ENCODE peak calls at places on chromosomes 3 and 15, in six cellular contexts. M, H, F, L, E and B are unnamed samples. For H3K36me3, the result is how much of the 10 kb centered on the place peaks cover.

GRCh38 chr3:38649500-38650247 is at the start of gene SCN5A:
- DNase-seq in M (no peak), H (no peak), F (peak), L (peak), E (no peak), B (peak)

GRCh38 chr3:46663611-46664135 is 29.8 kb downstream of the ALS2CL start:
- DNase-seq in M (no peak), H (no peak), F (no peak), L (peak), E (peak), B (no peak)

GRCh38 chr3:171044384-171044783 is 17.9 kb upstream of the SLC2A2 start:
- DNase-seq in M (no peak), H (no peak), F (no peak), L (no peak), E (no peak), B (no peak)

GRCh38 chr3:106485202-106485601 is 616.4 kb upstream of the CBLB start:
- DNase-seq in M (no peak), H (no peak), F (no peak), L (no peak), E (no peak), B (no peak)

GRCh38 chr15:78000089-78000926 is 77.2 kb downstream of the TBC1D2B start:
- DNase-seq in M (peak), H (peak), F (peak), L (peak), E (peak), B (peak)

GRCh38 chr15:77181305-77182074 is 110.6 kb upstream of the TSPAN3 start:
- DNase-seq in M (no peak), H (no peak), F (no peak), L (no peak), E (no peak), B (no peak)

GRCh38 chr3:118573922-118574321 is 460.7 kb downstream of the IGSF11 start:
- DNase-seq in M (no peak), H (no peak), F (no peak), L (no peak), E (no peak), B (no peak)

GRCh38 chr3:177538743-177539730 is 341.8 kb upstream of the TBL1XR1 start:
- DNase-seq in M (no peak), H (no peak), F (no peak), L (no peak), E (no peak), B (no peak)

GRCh38 chr15:26561994-26562730 is 210.7 kb downstream of the GABRB3 start:
- DNase-seq in M (no peak), H (no peak), F (no peak), L (no peak), E (no peak), B (no peak)

GRCh38 chr15:22950211-22950990 is 29.8 kb downstream of the CYFIP1 start:
- DNase-seq in M (no peak), H (no peak), F (no peak), L (no peak), E (no peak), B (no peak)

GRCh38 chr15:27095809-27096580 is 125.0 kb downstream of the GABRG3 start:
- DNase-seq in M (no peak), H (no peak), F (no peak), L (no peak), E (peak), B (no peak)

GRCh38 chr3:170815340-170815739 is 54.7 kb downstream of the RPL22L1 start:
- DNase-seq in M (peak), H (no peak), F (no peak), L (no peak), E (no peak), B (peak)

GRCh38 chr15:25250906-25251622 is 187.8 kb downstream of the UBE3A start:
- DNase-seq in M (no peak), H (no peak), F (peak), L (peak), E (no peak), B (no peak)

GRCh38 chr15:72155021-72155621 is 36.9 kb downstream of the SENP8 start:
- DNase-seq in M (no peak), H (no peak), F (peak), L (peak), E (peak), B (peak)

GRCh38 chr3:28840976-28841376 is 439.9 kb upstream of the RBMS3 start:
- DNase-seq in M (no peak), H (no peak), F (no peak), L (no peak), E (peak), B (no peak)

GRCh38 chr3:117873236-117873635 is 1161.4 kb downstream of the IGSF11 start:
- DNase-seq in M (no peak), H (no peak), F (no peak), L (no peak), E (no peak), B (no peak)

GRCh38 chr15:59366368-59367021 is 6.2 kb downstream of the MYO1E start:
- DNase-seq in M (no peak), H (no peak), F (no peak), L (no peak), E (no peak), B (no peak)

GRCh38 chr3:64892664-64893309 is 205.0 kb upstream of the ADAMTS9 start:
- DNase-seq in M (no peak), H (no peak), F (no peak), L (no peak), E (no peak), B (no peak)

GRCh38 chr15:95247068-95247984 is 1016.0 kb downstream of the MCTP2 start:
- DNase-seq in M (peak), H (no peak), F (no peak), L (no peak), E (peak), B (no peak)

GRCh38 chr3:47803478-47804025 is 614 bp downstream of the DHX30 start:
- DNase-seq in M (no peak), H (no peak), F (no peak), L (no peak), E (no peak), B (no peak)

GRCh38 chr15:68353418-68354145 is 76.0 kb downstream of the FEM1B start:
- DNase-seq in M (no peak), H (no peak), F (no peak), L (no peak), E (peak), B (no peak)

GRCh38 chr3:180804871-180805430 is 107.5 kb upstream of the FXR1 start:
- DNase-seq in M (peak), H (no peak), F (no peak), L (no peak), E (peak), B (no peak)

GRCh38 chr3:110738531-110738930 is 333.1 kb upstream of the NECTIN3 start:
- DNase-seq in M (peak), H (no peak), F (no peak), L (no peak), E (peak), B (no peak)

GRCh38 chr3:150274372-150274771 is 133.7 kb upstream of the TSC22D2 start:
- DNase-seq in M (no peak), H (no peak), F (no peak), L (no peak), E (no peak), B (no peak)

GRCh38 chr3:88003115-88003755 is 55.6 kb downstream of the CGGBP1 start:
- DNase-seq in M (peak), H (no peak), F (no peak), L (no peak), E (peak), B (no peak)

GRCh38 chr3:162007722-162008121 is 511.1 kb downstream of the OTOL1 start:
- DNase-seq in M (no peak), H (no peak), F (no peak), L (no peak), E (no peak), B (no peak)

GRCh38 chr3:45988804-45989203 is 6.8 kb downstream of the FYCO1 start:
- DNase-seq in M (peak), H (no peak), F (no peak), L (no peak), E (peak), B (no peak)

GRCh38 chr3:105806361-105806760 is 62.5 kb downstream of the CBLB start:
- DNase-seq in M (no peak), H (no peak), F (no peak), L (no peak), E (peak), B (no peak)

GRCh38 chr15:74625693-74626092 is 10.1 kb downstream of the CLK3 start:
- DNase-seq in M (no peak), H (no peak), F (no peak), L (peak), E (no peak), B (no peak)

GRCh38 chr15:74622758-74623157 is 7.1 kb downstream of the CLK3 start:
- DNase-seq in M (no peak), H (no peak), F (no peak), L (no peak), E (no peak), B (no peak)

GRCh38 chr15:74626336-74626735 is 10.7 kb downstream of the CLK3 start:
- DNase-seq in M (no peak), H (no peak), F (no peak), L (peak), E (no peak), B (no peak)

GRCh38 chr15:74621936-74622335 is 6.3 kb downstream of the CLK3 start:
- DNase-seq in M (no peak), H (no peak), F (no peak), L (peak), E (no peak), B (no peak)

DNA sequence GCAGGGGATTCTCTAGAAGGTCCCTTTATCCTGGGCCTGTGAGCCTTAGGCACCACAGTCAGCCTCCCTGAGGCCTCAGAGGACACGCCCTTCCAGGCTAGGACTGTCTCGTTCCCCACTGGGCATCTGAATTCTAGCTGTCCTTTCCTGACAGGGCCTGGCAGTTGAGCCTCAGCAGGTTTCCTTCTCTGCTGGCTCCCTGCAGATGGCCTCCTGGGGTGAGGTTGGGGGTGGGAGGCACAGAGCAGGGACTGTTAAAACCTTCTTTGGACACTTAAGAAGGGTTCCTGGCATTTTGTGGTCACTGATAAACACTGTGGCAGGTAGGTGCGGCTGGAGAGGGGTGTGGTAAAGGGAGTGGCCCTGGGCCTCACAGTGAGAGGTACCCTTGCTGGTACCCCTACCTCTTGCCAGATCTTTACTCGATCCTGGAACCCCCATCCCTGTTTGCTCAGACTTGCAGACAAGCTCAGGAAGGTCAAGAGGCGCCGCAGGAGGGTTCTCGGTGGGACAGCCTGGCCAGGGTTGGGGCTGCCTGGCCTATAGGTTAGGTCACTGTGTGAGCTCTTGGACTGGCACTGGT is 8.5 kb downstream of the CLK3 start:
- DNase-seq in M (no peak), H (no peak), F (no peak), L (peak), E (no peak), B (peak)
- H3K36me3 ChIP-seq in M (half or more), H (half or more), F (half or more), L (half or more), E (half or more), B (half or more)

GRCh38 chr3:43776101-43776500 is 85.4 kb downstream of the ABHD5 start:
- DNase-seq in M (no peak), H (no peak), F (no peak), L (no peak), E (no peak), B (no peak)

GRCh38 chr3:43774799-43775198 is 84.1 kb downstream of the ABHD5 start:
- DNase-seq in M (no peak), H (no peak), F (no peak), L (no peak), E (no peak), B (no peak)

GRCh38 chr3:43769471-43770425 is 79.0 kb downstream of the ABHD5 start:
- DNase-seq in M (peak), H (peak), F (peak), L (peak), E (peak), B (peak)

GRCh38 chr3:43770426-43771103 is 79.8 kb downstream of the ABHD5 start:
- DNase-seq in M (peak), H (no peak), F (peak), L (peak), E (peak), B (peak)

GRCh38 chr3:43773273-43774104 is 82.8 kb downstream of the ABHD5 start:
- DNase-seq in M (no peak), H (no peak), F (peak), L (no peak), E (no peak), B (peak)
- H3K4me3 ChIP-seq in M (no peak), H (no peak), F (no peak), L (no peak), E (no peak), B (no peak)

DNA sequence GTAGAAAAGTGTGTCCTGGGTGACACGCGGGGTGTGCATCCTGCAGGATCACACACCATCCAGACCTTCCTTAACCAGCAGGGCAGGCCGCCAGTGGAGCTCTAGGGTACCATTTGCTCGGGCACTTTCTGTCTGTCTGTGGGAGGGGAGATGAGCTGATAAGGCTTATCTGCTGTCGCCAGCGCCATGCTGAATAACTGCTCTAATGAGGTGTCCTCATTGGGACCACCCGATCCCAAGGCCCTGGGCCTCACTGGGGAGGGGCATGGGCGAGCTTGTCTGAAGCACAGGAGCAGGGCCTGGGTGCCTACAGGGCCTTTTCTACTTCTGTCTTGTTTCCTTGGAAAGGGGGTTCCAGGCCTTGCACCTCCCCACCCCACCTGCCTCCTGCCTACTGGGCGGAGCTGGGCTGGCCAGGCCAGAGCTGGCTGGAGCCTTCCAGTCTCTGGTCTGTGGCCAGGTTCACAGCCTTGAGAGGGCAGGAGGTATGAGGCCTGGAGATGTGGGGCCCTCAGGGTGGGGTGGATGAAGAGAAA is 2.5 kb upstream of the GATA2 start:
- DNase-seq in M (no peak), H (no peak), F (peak), L (no peak), E (no peak), B (peak)
- TF ChIP-seq CTCF in M (no peak), H (no peak), F (no peak), L (no peak), E (no peak), B (no peak)

GRCh38 chr15:89630260-89630659 is 25.0 kb downstream of the KIF7 start:
- DNase-seq in M (no peak), H (no peak), F (no peak), L (no peak), E (no peak), B (no peak)
- H3K36me3 ChIP-seq in M (half or more), H (under half), F (under half), L (under half), E (half or more), B (under half)

GRCh38 chr3:172102123-172102882 is 62.9 kb downstream of the FNDC3B start:
- DNase-seq in M (no peak), H (no peak), F (no peak), L (no peak), E (no peak), B (peak)
- H3K4me3 ChIP-seq in M (no peak), H (peak), F (no peak), L (no peak), E (no peak), B (no peak)

GRCh38 chr15:49876401-49877038 is 242.5 kb downstream of the ATP8B4 start:
- DNase-seq in M (no peak), H (no peak), F (peak), L (no peak), E (no peak), B (no peak)
- TF ChIP-seq CTCF in M (peak), H (no peak), F (peak), L (peak), E (no peak), B (no peak)

DNA sequence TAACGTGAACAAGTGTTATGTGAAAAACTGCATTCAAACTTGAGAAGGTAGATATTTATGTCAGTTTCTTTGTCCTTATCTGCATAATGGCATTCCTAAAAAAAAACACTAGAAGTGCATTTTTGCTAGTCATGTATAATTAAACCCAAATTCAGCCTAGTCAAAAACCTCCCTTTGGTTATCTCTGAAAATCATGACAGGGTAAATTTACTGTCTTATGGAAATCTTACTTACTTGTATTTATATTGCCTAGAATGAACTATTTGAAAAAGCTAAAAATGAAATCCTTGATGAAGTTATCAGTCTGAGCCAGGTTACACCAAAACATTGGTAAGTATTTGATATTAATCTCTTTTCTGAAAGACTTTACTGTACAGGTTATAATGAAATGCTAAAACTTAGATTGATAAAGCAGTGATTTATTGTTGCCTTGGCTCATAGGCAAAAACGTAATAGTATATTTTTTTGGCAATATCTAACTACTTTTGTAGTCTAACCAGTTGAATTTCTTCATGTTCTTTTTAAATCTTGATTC is 55.6 kb downstream of the OPA1 start:
- DNase-seq in M (no peak), H (no peak), F (no peak), L (no peak), E (no peak), B (no peak)
- H3K36me3 ChIP-seq in M (under half), H (under half), F (under half), L (half or more), E (under half), B (under half)

GRCh38 chr3:183448369-183449128 is 20.1 kb upstream of the MCF2L2 start:
- DNase-seq in M (no peak), H (no peak), F (no peak), L (no peak), E (no peak), B (no peak)

GRCh38 chr3:183447206-183448001 is 19.0 kb upstream of the MCF2L2 start:
- DNase-seq in M (peak), H (peak), F (peak), L (peak), E (peak), B (peak)

GRCh38 chr3:183449391-183449790 is 21.0 kb upstream of the MCF2L2 start:
- DNase-seq in M (peak), H (no peak), F (no peak), L (no peak), E (peak), B (no peak)

GRCh38 chr3:183446838-183447205 is 18.4 kb upstream of the MCF2L2 start:
- DNase-seq in M (no peak), H (no peak), F (no peak), L (no peak), E (no peak), B (no peak)

GRCh38 chr3:183449791-183450190 is 21.4 kb upstream of the MCF2L2 start:
- DNase-seq in M (no peak), H (no peak), F (no peak), L (no peak), E (peak), B (no peak)
- H3K4me3 ChIP-seq in M (peak), H (no peak), F (no peak), L (no peak), E (no peak), B (no peak)

GRCh38 chr15:45251888-45252287 is at the start of gene SLC28A2:
- DNase-seq in M (no peak), H (no peak), F (no peak), L (no peak), E (no peak), B (no peak)

GRCh38 chr15:45254405-45255293 is 2.6 kb downstream of the SLC28A2 start:
- DNase-seq in M (peak), H (no peak), F (no peak), L (no peak), E (peak), B (peak)

GRCh38 chr15:45249125-45249780 is 2.8 kb upstream of the SLC28A2 start:
- DNase-seq in M (no peak), H (no peak), F (no peak), L (no peak), E (no peak), B (no peak)

DNA sequence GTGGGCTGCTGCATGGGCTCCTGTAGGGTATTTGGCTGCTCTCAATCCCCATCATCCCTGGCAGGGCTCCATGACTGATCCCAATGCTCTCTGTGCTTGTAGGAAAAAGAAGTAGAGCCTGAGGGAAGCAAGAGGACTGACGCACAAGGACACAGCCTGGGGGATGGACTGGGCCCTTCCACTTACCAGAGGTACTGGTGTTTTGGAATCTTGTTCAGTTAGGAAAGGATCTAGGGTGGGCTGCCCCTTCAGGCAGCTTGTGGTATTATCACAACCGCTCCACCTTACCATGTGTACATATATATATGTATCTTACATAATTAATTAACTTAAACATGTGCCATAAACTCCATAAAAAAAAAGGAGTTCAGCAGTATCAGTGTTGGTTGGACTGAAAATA is 1.3 kb downstream of the SLC28A2 start:
- DNase-seq in M (no peak), H (no peak), F (no peak), L (no peak), E (no peak), B (no peak)
- TF ChIP-seq CTCF in M (peak), H (peak), F (no peak), L (peak), E (no peak), B (no peak)